ENCODE peak calls at places on chromosomes 4 and X, in seven cellular contexts. J is tibial nerve, V is IMR-90, H is GM12878, M is NB4, W is Peyer's patch, P is heart left ventricle. Z is an unnamed sample.

GRCh38 chrX:17567173-17567572 is 170.1 kb upstream of the SCML1 start:
- DNase-seq in J (no peak), V (peak; percentile 33), H (no peak), M (no peak), W (no peak), P (peak; percentile 40), Z (no peak)

GRCh38 chr4:96315815-96316214 is 475.9 kb downstream of the PDHA2 start:
- DNase-seq in J (no peak), V (no peak), H (no peak), M (peak; percentile 1), W (no peak), P (no peak), Z (no peak)

GRCh38 chr4:142379277-142380051 is 466.6 kb downstream of the INPP4B start:
- DNase-seq in J (no peak), V (peak; percentile 90), H (no peak), M (no peak), W (no peak), P (no peak), Z (no peak)

GRCh38 chrX:48045410-48046311 is 25.8 kb downstream of the ZNF630 start:
- DNase-seq in J (no peak), V (peak; percentile 77), H (no peak), M (no peak), W (no peak), P (peak; percentile 59), Z (no peak)

GRCh38 chr4:89101256-89102161 is 9.8 kb upstream of the TIGD2 start:
- DNase-seq in J (no peak), V (no peak), H (peak; percentile 86), M (no peak), W (no peak), P (no peak), Z (no peak)

GRCh38 chr4:76535603-76536380 is 100.8 kb downstream of the SHROOM3 start:
- DNase-seq in J (no peak), V (peak; percentile 43), H (no peak), M (no peak), W (no peak), P (no peak), Z (no peak)

GRCh38 chrX:20500171-20500865 is 233.6 kb upstream of the RPS6KA3 start:
- DNase-seq in J (no peak), V (no peak), H (no peak), M (no peak), W (no peak), P (no peak), Z (no peak)

GRCh38 chrX:50430917-50431316 is 39.7 kb downstream of the DGKK start:
- DNase-seq in J (no peak), V (no peak), H (no peak), M (peak; percentile 91), W (no peak), P (no peak), Z (no peak)

GRCh38 chr4:40305329-40306193 is 29.6 kb upstream of the CHRNA9 start:
- DNase-seq in J (no peak), V (no peak), H (peak; percentile 100), M (no peak), W (peak; percentile 81), P (no peak), Z (no peak)

GRCh38 chr4:23782778-23783455 is 106.9 kb downstream of the PPARGC1A start:
- DNase-seq in J (no peak), V (no peak), H (no peak), M (no peak), W (peak; percentile 44), P (no peak), Z (no peak)

GRCh38 chrX:150038977-150039599 is 100.8 kb upstream of the EOLA2 start:
- DNase-seq in J (no peak), V (peak; percentile 45), H (no peak), M (no peak), W (no peak), P (no peak), Z (no peak)

GRCh38 chr4:168917150-168917779 is 92.8 kb downstream of the CBR4 start:
- DNase-seq in J (peak; percentile 57), V (peak; percentile 54), H (no peak), M (peak; percentile 47), W (no peak), P (no peak), Z (no peak)

GRCh38 chr4:152983221-152983620 is 47.1 kb downstream of the FHDC1 start:
- DNase-seq in J (no peak), V (no peak), H (no peak), M (no peak), W (no peak), P (no peak), Z (no peak)

GRCh38 chr4:28518781-28519180 is 1658.1 kb downstream of the STIM2 start:
- DNase-seq in J (no peak), V (peak; percentile 76), H (no peak), M (no peak), W (no peak), P (no peak), Z (no peak)

GRCh38 chr4:7150083-7150635 is 42.2 kb upstream of the SORCS2 start:
- DNase-seq in J (no peak), V (no peak), H (no peak), M (no peak), W (no peak), P (no peak), Z (no peak)

GRCh38 chrX:47807548-47807947 is 29.2 kb upstream of the ZNF81 start:
- DNase-seq in J (no peak), V (no peak), H (no peak), M (no peak), W (no peak), P (peak; percentile 28), Z (no peak)

GRCh38 chr4:75555294-75556164 is at the start of gene ODAPH:
- DNase-seq in J (no peak), V (peak; percentile 58), H (peak; percentile 42), M (no peak), W (peak; percentile 74), P (no peak), Z (no peak)

GRCh38 chrX:34300871-34301270 is 168.8 kb upstream of the FAM47A start:
- DNase-seq in J (peak; percentile 22), V (peak; percentile 58), H (no peak), M (peak; percentile 73), W (peak; percentile 45), P (no peak), Z (no peak)

GRCh38 chrX:27966492-27966891 is 14.8 kb downstream of the DCAF8L1 start:
- DNase-seq in J (no peak), V (no peak), H (no peak), M (no peak), W (no peak), P (no peak), Z (no peak)

GRCh38 chr4:27270435-27270834 is 409.8 kb downstream of the STIM2 start:
- DNase-seq in J (no peak), V (no peak), H (no peak), M (no peak), W (no peak), P (no peak), Z (no peak)

GRCh38 chrX:114959729-114960128 is 57.7 kb downstream of the IL13RA2 start:
- DNase-seq in J (no peak), V (peak; percentile 22), H (no peak), M (peak; percentile 2), W (no peak), P (no peak), Z (no peak)

GRCh38 chrX:147803948-147804347 is 107.8 kb upstream of the FMR1 start:
- DNase-seq in J (no peak), V (no peak), H (no peak), M (peak; percentile 38), W (no peak), P (no peak), Z (no peak)

GRCh38 chr4:144757969-144758368 is 112.0 kb downstream of the HHIP start:
- DNase-seq in J (no peak), V (peak; percentile 16), H (no peak), M (no peak), W (no peak), P (no peak), Z (no peak)
- TF ChIP-seq POLR2A in J (no peak), V (no peak), H (no peak), M (no peak), W (no peak), P (no peak), Z (no peak)

DNA sequence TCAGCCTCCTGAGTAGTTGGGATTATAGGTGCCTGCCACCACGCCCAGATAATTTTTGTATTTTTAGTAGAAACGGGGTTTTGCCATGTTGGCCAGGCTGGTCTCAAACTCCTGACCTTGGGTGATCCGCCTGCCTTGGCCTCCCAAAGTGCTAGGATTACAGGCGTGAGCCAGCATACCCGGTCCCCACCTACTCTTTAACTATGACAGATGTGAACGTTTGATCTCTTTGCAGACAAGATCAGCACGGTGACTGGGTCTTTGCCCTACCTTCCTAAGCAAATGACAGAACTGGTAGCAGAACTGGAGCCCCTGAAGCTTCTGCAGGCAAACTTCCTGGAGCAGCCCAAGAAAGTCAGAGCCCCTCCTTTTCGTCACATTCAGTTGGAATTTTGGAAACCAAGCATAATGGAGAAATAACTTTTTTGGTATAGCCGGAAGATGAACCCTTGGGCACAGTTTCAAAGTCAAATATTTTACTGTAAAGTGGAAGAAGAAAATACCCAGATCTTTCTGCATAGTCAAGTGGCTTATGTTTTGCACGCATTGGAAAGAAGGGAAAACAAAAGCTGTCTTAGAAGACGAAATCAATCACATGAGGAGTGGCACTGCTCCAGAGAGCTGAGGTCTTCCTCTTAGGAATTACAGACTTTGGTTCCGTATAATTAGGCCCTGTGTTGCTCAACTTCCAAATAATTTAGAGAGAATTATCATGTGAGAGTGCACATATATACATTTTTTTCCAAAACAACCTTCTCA is 90.6 kb downstream of the SORBS2 start:
- DNase-seq in J (peak; percentile 53), V (no peak), H (no peak), M (no peak), W (peak; percentile 51), P (no peak), Z (no peak)
- H3K4me3 ChIP-seq in J (no peak overlapping the region), V (no peak overlapping the region), H (no peak overlapping the region), M (no peak overlapping the region), W (no peak overlapping the region), P (no peak overlapping the region), Z (no peak overlapping the region)

GRCh38 chr4:5710962-5711478 is at the start of gene EVC:
- DNase-seq in J (peak; percentile 67), V (peak; percentile 74), H (no peak), M (no peak), W (peak; percentile 66), P (peak; percentile 78), Z (peak; percentile 42)
- TF ChIP-seq POLR2A in J (peak; percentile 42), V (peak; percentile 63), H (no peak), M (no peak), W (no peak), P (no peak), Z (peak; percentile 35)

DNA sequence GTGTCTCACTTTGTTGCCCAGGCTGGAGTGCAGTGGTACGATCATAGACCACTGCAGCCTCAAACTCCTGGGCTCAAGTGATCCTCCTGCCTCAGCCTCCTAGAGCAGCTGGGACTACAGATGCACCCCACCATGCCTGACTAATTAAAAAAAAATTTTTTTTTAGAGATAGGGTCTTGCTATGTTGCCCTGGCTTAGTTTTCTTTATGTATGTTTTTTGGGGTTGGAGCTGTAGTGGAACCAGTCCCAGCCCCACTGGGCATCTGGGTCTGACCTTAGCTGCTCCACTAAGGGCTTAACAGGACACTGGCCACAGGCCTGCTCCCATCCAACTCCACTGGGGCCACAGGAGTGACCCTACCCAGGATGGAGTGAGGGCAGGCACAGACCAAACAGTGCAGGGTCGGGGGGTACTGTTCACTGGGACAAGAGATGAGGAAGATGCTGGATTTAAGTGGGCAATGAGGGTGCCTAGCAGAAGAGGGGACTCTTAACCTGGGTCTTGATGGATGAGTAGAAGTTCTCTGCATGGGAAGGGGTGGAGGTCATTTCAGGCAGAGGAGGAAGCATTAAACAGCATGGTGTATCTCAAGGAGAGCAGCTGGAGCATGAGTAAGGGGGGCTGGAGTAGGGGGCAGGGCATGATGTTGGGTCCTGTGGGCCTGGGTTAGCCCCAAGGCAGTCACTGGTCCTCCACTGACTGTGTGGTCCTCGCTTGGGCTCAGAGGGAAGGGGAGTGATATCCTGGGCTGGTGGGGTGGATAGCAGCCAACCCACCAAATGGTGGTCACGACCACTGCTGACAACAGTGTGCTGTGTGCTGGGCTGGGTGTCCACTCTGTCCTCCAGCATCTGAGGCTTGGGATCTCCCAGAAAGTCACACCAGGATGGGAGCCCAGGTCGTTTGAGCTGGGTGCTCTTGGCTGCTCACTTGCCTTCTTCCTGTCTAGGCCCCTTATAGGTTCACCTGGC is 24.1 kb upstream of the ADD1 start:
- DNase-seq in J (no peak), V (no peak), H (no peak), M (no peak), W (no peak), P (no peak), Z (no peak)
- H3K4me3 ChIP-seq in J (no peak overlapping the region), V (no peak overlapping the region), H (no peak overlapping the region), M (no peak overlapping the region), W (no peak overlapping the region), P (no peak overlapping the region), Z (no peak overlapping the region)